ENCODE peak calls at places on chromosomes 11 and 22, in four cellular contexts. One of them, this sample, is unnamed.

GRCh38 chr11:8296872-8297271 is 33.2 kb upstream of the LMO1 start:
- DNase-seq in fibroblast of pulmonary artery: no peak
- DNase-seq in nephron progenitor cell: no peak
- DNase-seq in activated CD8-positive, alpha-beta T cell treated with anti-CD3 and anti-CD28 coated beads for 36 hours: no peak
- DNase-seq in this sample: no peak

GRCh38 chr11:36258730-36259360 is 30.4 kb downstream of the COMMD9 start:
- DNase-seq in fibroblast of pulmonary artery: peak; percentile 86
- DNase-seq in activated CD8-positive, alpha-beta T cell treated with anti-CD3 and anti-CD28 coated beads for 36 hours: peak; percentile 41
- DNase-seq in nephron progenitor cell: peak; percentile 64
- DNase-seq in this sample: peak; percentile 78

GRCh38 chr11:41459602-41460405 is at the start of gene LRRC4C:
- DNase-seq in nephron progenitor cell: peak; percentile 8
- DNase-seq in fibroblast of pulmonary artery: no peak
- DNase-seq in activated CD8-positive, alpha-beta T cell treated with anti-CD3 and anti-CD28 coated beads for 36 hours: no peak
- DNase-seq in this sample: no peak

GRCh38 chr22:46464296-46464695 is 73.1 kb downstream of the CELSR1 start:
- DNase-seq in activated CD8-positive, alpha-beta T cell treated with anti-CD3 and anti-CD28 coated beads for 36 hours: no peak
- DNase-seq in nephron progenitor cell: no peak
- DNase-seq in fibroblast of pulmonary artery: no peak
- DNase-seq in this sample: no peak

GRCh38 chr11:77071671-77072605 is 5.2 kb downstream of the CAPN5 start:
- DNase-seq in activated CD8-positive, alpha-beta T cell treated with anti-CD3 and anti-CD28 coated beads for 36 hours: no peak
- DNase-seq in fibroblast of pulmonary artery: no peak
- DNase-seq in nephron progenitor cell: no peak
- DNase-seq in this sample: peak; percentile 12

GRCh38 chr11:10405858-10406592 is 49.0 kb upstream of the AMPD3 start:
- DNase-seq in activated CD8-positive, alpha-beta T cell treated with anti-CD3 and anti-CD28 coated beads for 36 hours: peak; percentile 69
- DNase-seq in nephron progenitor cell: peak; percentile 55
- DNase-seq in fibroblast of pulmonary artery: peak; percentile 92
- DNase-seq in this sample: peak; percentile 53

GRCh38 chr11:1122356-1123002 is 35.3 kb upstream of the MUC5AC start:
- DNase-seq in nephron progenitor cell: no peak
- DNase-seq in activated CD8-positive, alpha-beta T cell treated with anti-CD3 and anti-CD28 coated beads for 36 hours: no peak
- DNase-seq in fibroblast of pulmonary artery: no peak
- DNase-seq in this sample: no peak

GRCh38 chr11:131640320-131640719 is 269.9 kb downstream of the NTM start:
- DNase-seq in nephron progenitor cell: no peak
- DNase-seq in fibroblast of pulmonary artery: no peak
- DNase-seq in activated CD8-positive, alpha-beta T cell treated with anti-CD3 and anti-CD28 coated beads for 36 hours: no peak
- DNase-seq in this sample: no peak

GRCh38 chr11:68933605-68934320 is 30.1 kb downstream of the IGHMBP2 start:
- DNase-seq in nephron progenitor cell: no peak
- DNase-seq in fibroblast of pulmonary artery: no peak
- DNase-seq in activated CD8-positive, alpha-beta T cell treated with anti-CD3 and anti-CD28 coated beads for 36 hours: no peak
- DNase-seq in this sample: no peak

GRCh38 chr11:8206251-8207079 is 37.6 kb upstream of the RIC3 start:
- DNase-seq in activated CD8-positive, alpha-beta T cell treated with anti-CD3 and anti-CD28 coated beads for 36 hours: no peak
- DNase-seq in nephron progenitor cell: no peak
- DNase-seq in fibroblast of pulmonary artery: peak; percentile 22
- DNase-seq in this sample: no peak

GRCh38 chr11:133990501-133990900 is 33.7 kb upstream of the IGSF9B start:
- DNase-seq in nephron progenitor cell: no peak
- DNase-seq in activated CD8-positive, alpha-beta T cell treated with anti-CD3 and anti-CD28 coated beads for 36 hours: no peak
- DNase-seq in fibroblast of pulmonary artery: no peak
- DNase-seq in this sample: no peak

GRCh38 chr22:40728731-40729189 is 49.5 kb downstream of the MCHR1 start:
- DNase-seq in fibroblast of pulmonary artery: peak; percentile 36
- DNase-seq in nephron progenitor cell: no peak
- DNase-seq in activated CD8-positive, alpha-beta T cell treated with anti-CD3 and anti-CD28 coated beads for 36 hours: peak; percentile 79
- DNase-seq in this sample: no peak

GRCh38 chr11:1084561-1085439 is 10.1 kb downstream of the MUC2 start:
- DNase-seq in activated CD8-positive, alpha-beta T cell treated with anti-CD3 and anti-CD28 coated beads for 36 hours: no peak
- DNase-seq in fibroblast of pulmonary artery: no peak
- DNase-seq in nephron progenitor cell: no peak
- DNase-seq in this sample: peak; percentile 21

GRCh38 chr11:115290479-115291390 is 213.5 kb downstream of the CADM1 start:
- DNase-seq in activated CD8-positive, alpha-beta T cell treated with anti-CD3 and anti-CD28 coated beads for 36 hours: no peak
- DNase-seq in fibroblast of pulmonary artery: no peak
- DNase-seq in nephron progenitor cell: no peak
- DNase-seq in this sample: no peak

GRCh38 chr22:43823353-43823908 is 11.3 kb upstream of the EFCAB6 start:
- DNase-seq in nephron progenitor cell: no peak
- DNase-seq in activated CD8-positive, alpha-beta T cell treated with anti-CD3 and anti-CD28 coated beads for 36 hours: no peak
- DNase-seq in fibroblast of pulmonary artery: no peak
- DNase-seq in this sample: no peak

GRCh38 chr11:34053161-34053686 is 1.7 kb downstream of the CAPRIN1 start:
- DNase-seq in fibroblast of pulmonary artery: peak; percentile 75
- DNase-seq in nephron progenitor cell: peak; percentile 66
- DNase-seq in activated CD8-positive, alpha-beta T cell treated with anti-CD3 and anti-CD28 coated beads for 36 hours: peak; percentile 90
- DNase-seq in this sample: peak; percentile 76

GRCh38 chr11:34680206-34680605 is 59.3 kb downstream of the EHF start:
- DNase-seq in fibroblast of pulmonary artery: no peak
- DNase-seq in nephron progenitor cell: no peak
- DNase-seq in activated CD8-positive, alpha-beta T cell treated with anti-CD3 and anti-CD28 coated beads for 36 hours: no peak
- DNase-seq in this sample: no peak

GRCh38 chr22:37674951-37675929 is at the start of gene LGALS1:
- DNase-seq in nephron progenitor cell: peak; percentile 54
- DNase-seq in fibroblast of pulmonary artery: peak; percentile 97
- DNase-seq in activated CD8-positive, alpha-beta T cell treated with anti-CD3 and anti-CD28 coated beads for 36 hours: peak; percentile 84
- DNase-seq in this sample: peak; percentile 41

GRCh38 chr22:49033616-49034015 is 794.1 kb downstream of the BRD1 start:
- DNase-seq in activated CD8-positive, alpha-beta T cell treated with anti-CD3 and anti-CD28 coated beads for 36 hours: no peak
- DNase-seq in fibroblast of pulmonary artery: no peak
- DNase-seq in nephron progenitor cell: no peak
- DNase-seq in this sample: no peak

GRCh38 chr11:126194121-126194543 is 17.3 kb downstream of the RPUSD4 start:
- DNase-seq in activated CD8-positive, alpha-beta T cell treated with anti-CD3 and anti-CD28 coated beads for 36 hours: peak; percentile 53
- DNase-seq in fibroblast of pulmonary artery: peak; percentile 70
- DNase-seq in nephron progenitor cell: peak; percentile 59
- DNase-seq in this sample: peak; percentile 52

GRCh38 chr22:39746600-39747262 is 146.8 kb downstream of the ENTHD1 start:
- DNase-seq in activated CD8-positive, alpha-beta T cell treated with anti-CD3 and anti-CD28 coated beads for 36 hours: peak; percentile 44
- DNase-seq in nephron progenitor cell: no peak
- DNase-seq in fibroblast of pulmonary artery: no peak
- DNase-seq in this sample: no peak

GRCh38 chr11:118565062-118565461 is 669 bp downstream of the IFT46 start:
- DNase-seq in activated CD8-positive, alpha-beta T cell treated with anti-CD3 and anti-CD28 coated beads for 36 hours: no peak
- DNase-seq in fibroblast of pulmonary artery: peak; percentile 31
- DNase-seq in nephron progenitor cell: no peak
- DNase-seq in this sample: no peak

GRCh38 chr22:38080847-38081635 is 2.9 kb downstream of the SLC16A8 start:
- DNase-seq in fibroblast of pulmonary artery: peak; percentile 34
- DNase-seq in nephron progenitor cell: peak; percentile 52
- DNase-seq in activated CD8-positive, alpha-beta T cell treated with anti-CD3 and anti-CD28 coated beads for 36 hours: peak; percentile 22
- DNase-seq in this sample: peak; percentile 71

GRCh38 chr22:25941365-25941960 is 199.5 kb downstream of the MYO18B start:
- DNase-seq in nephron progenitor cell: no peak
- DNase-seq in fibroblast of pulmonary artery: no peak
- DNase-seq in activated CD8-positive, alpha-beta T cell treated with anti-CD3 and anti-CD28 coated beads for 36 hours: no peak
- DNase-seq in this sample: no peak

GRCh38 chr22:37643225-37643847 is 3.9 kb downstream of the SH3BP1 start:
- DNase-seq in fibroblast of pulmonary artery: peak; percentile 76
- DNase-seq in nephron progenitor cell: peak; percentile 95
- DNase-seq in activated CD8-positive, alpha-beta T cell treated with anti-CD3 and anti-CD28 coated beads for 36 hours: peak; percentile 94
- DNase-seq in this sample: peak; percentile 96

GRCh38 chr22:30435674-30436126 is 10.1 kb downstream of the MTFP1 start:
- DNase-seq in fibroblast of pulmonary artery: no peak
- DNase-seq in nephron progenitor cell: no peak
- DNase-seq in activated CD8-positive, alpha-beta T cell treated with anti-CD3 and anti-CD28 coated beads for 36 hours: peak; percentile 93
- DNase-seq in this sample: no peak

DNA sequence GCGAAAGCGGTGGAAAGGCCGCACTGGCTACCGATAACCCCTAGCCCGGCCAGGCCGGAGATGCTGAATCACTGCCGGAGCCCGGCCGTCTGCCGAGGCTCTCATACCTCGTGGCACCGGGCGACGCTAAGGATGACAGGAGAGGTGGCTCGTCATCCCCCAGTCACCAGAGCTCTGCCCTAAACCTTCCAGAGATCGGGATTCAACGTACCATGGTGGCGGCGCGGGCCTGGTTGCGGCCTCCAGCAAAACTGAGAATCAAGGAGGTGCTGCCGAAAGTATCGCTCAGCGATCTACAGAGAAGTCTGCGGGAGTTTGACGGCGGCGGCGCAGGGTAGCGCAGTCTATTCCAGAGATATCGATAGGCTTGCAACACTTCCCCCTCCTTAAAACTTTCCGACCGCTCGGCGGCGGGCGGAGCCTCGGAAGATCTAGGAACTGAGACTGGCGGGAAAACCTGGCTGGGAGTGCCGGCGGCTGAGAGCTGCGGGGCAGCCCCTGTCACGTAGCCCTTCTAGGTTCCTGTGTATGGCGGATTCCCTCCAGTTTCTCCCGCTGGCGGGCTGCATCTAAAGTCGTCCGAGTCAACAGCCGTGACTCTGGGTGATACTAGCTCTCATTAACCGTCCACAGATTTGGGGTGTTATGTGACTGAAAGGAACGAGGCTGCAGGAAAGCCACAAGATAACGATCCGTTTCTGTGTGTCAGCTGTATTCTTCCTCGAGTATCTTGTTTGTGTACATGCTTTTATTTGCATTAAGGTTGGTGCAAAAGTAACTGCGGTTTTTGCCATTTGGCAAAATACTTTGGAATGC is at the start of gene PSMA1:
- DNase-seq in fibroblast of pulmonary artery: peak; percentile 95
- DNase-seq in activated CD8-positive, alpha-beta T cell treated with anti-CD3 and anti-CD28 coated beads for 36 hours: peak; percentile 99
- DNase-seq in nephron progenitor cell: peak; percentile 91
- DNase-seq in this sample: peak; percentile 92
- TF ChIP-seq CTCF in fibroblast of pulmonary artery: peak; percentile 15
- TF ChIP-seq CTCF in activated CD8-positive, alpha-beta T cell treated with anti-CD3 and anti-CD28 coated beads for 36 hours: no peak
- TF ChIP-seq CTCF in nephron progenitor cell: no peak
- TF ChIP-seq CTCF in this sample: peak; percentile 50

DNA sequence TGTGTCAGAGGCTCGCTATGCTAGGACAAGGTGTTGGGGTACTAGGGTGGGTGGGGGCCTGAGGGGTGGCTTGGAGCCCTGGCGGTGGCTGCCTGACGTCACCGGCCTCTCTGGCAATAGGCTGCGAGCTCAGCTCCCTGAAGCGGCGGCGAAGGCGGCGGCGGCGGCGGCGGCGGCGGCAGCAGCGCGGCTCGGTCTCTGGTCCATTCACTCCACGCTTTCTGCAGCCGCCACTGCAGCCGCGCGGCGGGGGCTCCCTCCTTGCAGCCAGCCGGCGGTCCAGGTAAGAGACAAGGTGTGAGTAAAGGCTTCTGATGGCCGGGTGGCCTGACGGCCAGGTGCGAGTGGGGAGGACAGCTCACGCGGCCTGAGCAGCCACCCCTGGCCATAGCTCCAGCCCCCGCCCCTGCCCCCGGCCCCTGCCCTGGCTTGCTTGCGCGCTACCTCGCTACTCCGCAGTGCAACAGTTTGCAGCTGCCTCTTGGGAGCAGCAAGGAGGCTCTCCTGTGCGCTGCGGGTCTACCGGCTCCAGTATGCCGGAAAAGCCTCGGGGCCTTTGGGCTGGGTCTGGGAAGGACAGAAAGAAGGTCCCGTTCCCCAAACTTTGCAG is at the start of gene C11orf87:
- DNase-seq in nephron progenitor cell: peak; percentile 67
- DNase-seq in activated CD8-positive, alpha-beta T cell treated with anti-CD3 and anti-CD28 coated beads for 36 hours: no peak
- DNase-seq in fibroblast of pulmonary artery: no peak
- DNase-seq in this sample: peak; percentile 60
- TF ChIP-seq CTCF in nephron progenitor cell: no peak
- TF ChIP-seq CTCF in activated CD8-positive, alpha-beta T cell treated with anti-CD3 and anti-CD28 coated beads for 36 hours: no peak
- TF ChIP-seq CTCF in fibroblast of pulmonary artery: no peak
- TF ChIP-seq CTCF in this sample: no peak

DNA sequence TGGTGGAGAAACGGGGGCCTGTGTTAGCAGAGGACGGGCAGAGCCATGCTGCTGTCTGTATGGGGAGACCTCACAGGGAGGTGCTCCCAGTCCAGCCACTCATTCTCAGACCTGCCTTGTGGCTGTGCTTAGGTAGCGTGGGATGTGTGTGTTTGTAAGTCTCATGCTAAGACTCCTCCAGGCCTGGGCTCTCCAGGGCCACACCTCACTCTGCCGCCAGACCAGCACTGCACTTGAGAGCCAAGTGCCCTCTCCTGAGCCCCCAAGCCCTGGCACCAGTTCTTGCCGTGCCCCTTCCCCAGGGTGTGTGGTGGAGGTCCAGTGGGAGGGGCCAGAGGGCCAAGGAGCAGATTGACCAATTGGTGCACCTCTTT is 108.8 kb downstream of the BCR start:
- DNase-seq in activated CD8-positive, alpha-beta T cell treated with anti-CD3 and anti-CD28 coated beads for 36 hours: no peak
- DNase-seq in nephron progenitor cell: no peak
- DNase-seq in fibroblast of pulmonary artery: no peak
- DNase-seq in this sample: no peak
- TF ChIP-seq CTCF in activated CD8-positive, alpha-beta T cell treated with anti-CD3 and anti-CD28 coated beads for 36 hours: no peak
- TF ChIP-seq CTCF in nephron progenitor cell: no peak
- TF ChIP-seq CTCF in fibroblast of pulmonary artery: no peak
- TF ChIP-seq CTCF in this sample: no peak

DNA sequence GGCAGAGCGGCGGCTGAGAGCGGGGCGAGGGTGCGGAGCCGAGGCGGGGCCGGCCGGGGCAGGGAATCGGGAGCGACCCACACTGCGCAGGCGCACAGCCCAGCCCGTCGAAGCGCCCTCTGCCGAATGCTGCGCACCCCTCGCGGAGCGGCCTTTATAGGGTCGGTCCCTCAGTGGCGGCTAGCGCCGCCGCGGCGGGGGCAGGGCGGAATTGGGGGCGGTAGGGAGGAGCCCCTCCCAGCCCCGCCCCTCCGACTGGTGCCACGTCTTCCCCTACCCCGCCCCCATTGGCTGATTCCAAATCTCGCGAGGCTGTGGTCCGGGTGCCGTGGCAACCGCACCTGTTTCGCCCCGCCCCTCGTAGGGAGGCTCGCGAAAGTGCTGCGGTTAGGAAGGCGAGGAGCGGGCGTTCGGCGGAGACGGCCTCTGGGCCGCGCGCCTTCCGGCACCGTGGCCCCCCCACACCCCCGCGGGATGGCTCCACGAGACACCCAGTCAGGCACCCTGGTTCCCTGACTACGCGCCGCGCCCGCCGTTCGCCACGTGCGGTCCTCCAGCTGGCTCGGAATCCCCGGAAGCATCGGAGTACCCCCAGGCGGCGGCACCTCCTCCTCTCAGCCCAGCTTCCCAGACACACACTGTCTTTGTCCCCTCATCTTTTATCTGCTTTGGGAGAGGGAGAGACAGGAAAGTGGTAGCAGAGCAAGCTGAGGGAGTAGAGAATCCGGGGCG is at the start of gene EHD1:
- DNase-seq in activated CD8-positive, alpha-beta T cell treated with anti-CD3 and anti-CD28 coated beads for 36 hours: peak; percentile 100
- DNase-seq in nephron progenitor cell: peak; percentile 100
- DNase-seq in fibroblast of pulmonary artery: peak; percentile 98
- DNase-seq in this sample: peak; percentile 100
- TF ChIP-seq CTCF in activated CD8-positive, alpha-beta T cell treated with anti-CD3 and anti-CD28 coated beads for 36 hours: peak; percentile 32
- TF ChIP-seq CTCF in nephron progenitor cell: peak; percentile 21
- TF ChIP-seq CTCF in fibroblast of pulmonary artery: peak; percentile 41
- TF ChIP-seq CTCF in this sample: no peak

DNA sequence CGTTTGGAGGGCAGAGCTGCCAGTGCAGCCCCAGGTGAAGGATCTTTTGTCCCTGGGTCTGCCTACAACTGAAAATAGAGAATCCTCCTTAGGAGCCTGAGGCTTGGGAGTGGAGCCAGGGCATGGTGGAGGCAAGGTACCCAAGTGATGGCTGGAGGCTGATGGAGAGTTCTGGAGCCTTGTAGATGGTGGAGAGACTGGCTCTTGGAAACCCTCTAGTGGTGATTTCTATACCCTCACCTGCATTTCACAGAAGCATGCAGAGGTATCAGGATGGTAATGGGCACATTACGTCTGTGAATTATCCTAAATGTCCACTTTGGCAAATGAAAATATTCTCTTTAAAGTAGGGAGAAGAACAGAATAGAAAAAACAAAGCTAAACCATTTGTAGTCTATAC is 44.4 kb downstream of the INSC start:
- DNase-seq in nephron progenitor cell: no peak
- DNase-seq in fibroblast of pulmonary artery: peak; percentile 51
- DNase-seq in activated CD8-positive, alpha-beta T cell treated with anti-CD3 and anti-CD28 coated beads for 36 hours: no peak
- DNase-seq in this sample: no peak
- TF ChIP-seq CTCF in nephron progenitor cell: peak; percentile 45
- TF ChIP-seq CTCF in fibroblast of pulmonary artery: peak; percentile 69
- TF ChIP-seq CTCF in activated CD8-positive, alpha-beta T cell treated with anti-CD3 and anti-CD28 coated beads for 36 hours: peak; percentile 48
- TF ChIP-seq CTCF in this sample: peak; percentile 58

GRCh38 chr11:43924112-43924855 is 18.2 kb upstream of the C11orf96 start:
- DNase-seq in fibroblast of pulmonary artery: no peak
- DNase-seq in activated CD8-positive, alpha-beta T cell treated with anti-CD3 and anti-CD28 coated beads for 36 hours: no peak
- DNase-seq in nephron progenitor cell: no peak
- DNase-seq in this sample: no peak
- TF ChIP-seq CTCF in fibroblast of pulmonary artery: no peak
- TF ChIP-seq CTCF in activated CD8-positive, alpha-beta T cell treated with anti-CD3 and anti-CD28 coated beads for 36 hours: no peak
- TF ChIP-seq CTCF in nephron progenitor cell: no peak
- TF ChIP-seq CTCF in this sample: peak; percentile 28